ENCODE peak calls at places on chromosomes 4 and X, in four cellular contexts. J, D, F and X are unnamed samples.

GRCh38 chr4:119940557-119940956 is 126.1 kb downstream of the MAD2L1 start:
- DNase-seq in J (no peak), D (no peak), F (no peak), X (no peak)

GRCh38 chr4:118776166-118776954 is 59.6 kb downstream of the SEC24D start:
- DNase-seq in F (peak; percentile 70), J (peak; percentile 76), D (peak; percentile 42), X (no peak)

GRCh38 chr4:102151696-102152095 is 193.6 kb downstream of the SLC39A8 start:
- DNase-seq in J (no peak), D (no peak), F (no peak), X (no peak)

GRCh38 chr4:159280442-159281172 is 177.7 kb downstream of the RAPGEF2 start:
- DNase-seq in J (no peak), D (no peak), F (no peak), X (no peak)

GRCh38 chr4:153143527-153144348 is 60.5 kb upstream of the TRIM2 start:
- DNase-seq in J (peak; percentile 81), D (no peak), F (peak; percentile 65), X (no peak)

GRCh38 chr4:2092653-2093000 is 33.5 kb downstream of the NAT8L start:
- DNase-seq in D (no peak), J (no peak), F (no peak), X (no peak)

GRCh38 chrX:109742722-109743121 is 9.7 kb upstream of the ACSL4 start:
- DNase-seq in D (no peak), J (no peak), F (no peak), X (no peak)

GRCh38 chr4:126698224-126698623 is 934.5 kb upstream of the INTU start:
- DNase-seq in J (no peak), D (no peak), F (no peak), X (no peak)

GRCh38 chr4:56129431-56129861 is 180.7 kb downstream of the CEP135 start:
- DNase-seq in D (peak; percentile 12), J (peak; percentile 49), F (no peak), X (no peak)

GRCh38 chr4:86847576-86847975 is 1.6 kb downstream of the SLC10A6 start:
- DNase-seq in J (no peak), F (no peak), D (no peak), X (no peak)

GRCh38 chr4:127251423-127251822 is 381.3 kb upstream of the INTU start:
- DNase-seq in F (peak; percentile 62), J (peak; percentile 57), D (peak; percentile 13), X (no peak)

GRCh38 chr4:101699441-101700117 is 91.0 kb upstream of the BANK1 start:
- DNase-seq in D (no peak), F (no peak), J (no peak), X (no peak)

GRCh38 chrX:56800801-56801200 is 71.8 kb downstream of the NBDY start:
- DNase-seq in D (peak; percentile 61), F (no peak), J (no peak), X (no peak)

GRCh38 chr4:169922632-169923276 is 103.4 kb downstream of the MFAP3L start:
- DNase-seq in D (no peak), F (no peak), J (peak; percentile 23), X (no peak)

GRCh38 chr4:158250321-158250720 is 40.0 kb downstream of the TMEM144 start:
- DNase-seq in F (no peak), J (no peak), D (no peak), X (no peak)

GRCh38 chr4:83905952-83906351 is 370.0 kb downstream of the GPAT3 start:
- DNase-seq in F (no peak), D (peak; percentile 26), J (no peak), X (no peak)

GRCh38 chr4:53361451-53361850 is 4.4 kb downstream of the SCFD2 start:
- DNase-seq in J (peak; percentile 58), D (no peak), F (peak; percentile 32), X (no peak)

GRCh38 chrX:18877472-18877871 is 106.4 kb downstream of the PHKA2 start:
- DNase-seq in J (no peak), F (no peak), D (no peak), X (no peak)

GRCh38 chrX:110985470-110985869 is 110.5 kb upstream of the PAK3 start:
- DNase-seq in F (no peak), J (no peak), D (no peak), X (no peak)

GRCh38 chrX:135484636-135485289 is 35.7 kb upstream of the INTS6L start:
- DNase-seq in F (peak; percentile 57), J (peak; percentile 55), D (peak; percentile 37), X (no peak)

GRCh38 chr4:93448691-93449293 is 379.8 kb upstream of the ATOH1 start:
- DNase-seq in J (no peak), F (no peak), D (no peak), X (no peak)

GRCh38 chrX:63350551-63350950 is 581 bp downstream of the SPIN4 start:
- DNase-seq in D (peak; percentile 13), J (peak; percentile 22), F (no peak), X (no peak)

GRCh38 chr4:152690706-152691651 is 11.2 kb upstream of the TMEM154 start:
- DNase-seq in F (no peak), D (no peak), J (peak; percentile 49), X (no peak)

GRCh38 chr4:70721747-70722146 is at the start of gene RUFY3:
- DNase-seq in D (no peak), F (peak; percentile 98), J (peak; percentile 97), X (no peak)

GRCh38 chrX:69109706-69110635 is 55.3 kb downstream of the PJA1 start:
- DNase-seq in D (no peak), J (peak; percentile 59), F (peak; percentile 73), X (peak; percentile 71)

GRCh38 chr4:68499021-68499420 is 51.8 kb downstream of the TMPRSS11E start:
- DNase-seq in F (no peak), J (no peak), D (no peak), X (no peak)

GRCh38 chrX:126967225-126967624 is 147.7 kb downstream of the PRR32 start:
- DNase-seq in F (no peak), J (no peak), D (no peak), X (no peak)

GRCh38 chr4:38177035-38177791 is 217.0 kb downstream of the PTTG2 start:
- DNase-seq in F (peak; percentile 44), D (peak; percentile 91), J (peak; percentile 46), X (no peak)

GRCh38 chrX:78618987-78619386 is 40.1 kb downstream of the RTL3 start:
- DNase-seq in J (no peak), D (no peak), F (no peak), X (no peak)

GRCh38 chr4:148962539-148963290 is 520.5 kb upstream of the NR3C2 start:
- DNase-seq in J (peak; percentile 70), D (no peak), F (peak; percentile 73), X (no peak)

GRCh38 chrX:155094468-155095061 is 23.3 kb downstream of the BRCC3 start:
- DNase-seq in J (peak; percentile 10), D (peak; percentile 40), F (peak; percentile 21), X (no peak)

GRCh38 chrX:103792916-103793540 is 16.4 kb downstream of the PLP1 start:
- DNase-seq in J (peak; percentile 77), F (peak; percentile 80), D (no peak), X (no peak)
- H3K4me3 ChIP-seq in J (peak overlapping the region; percentile 52), F (peak overlapping the region; percentile 26), D (no peak overlapping the region), X (peak overlapping the region; percentile 2)

GRCh38 chr4:165208322-165208652 is 926 bp downstream of the KLHL2 start:
- DNase-seq in F (no peak), J (no peak), D (no peak), X (no peak)

GRCh38 chr4:165208741-165209388 is 1.5 kb downstream of the KLHL2 start:
- DNase-seq in D (no peak), J (peak; percentile 55), F (no peak), X (no peak)

GRCh38 chr4:165210566-165210965 is 3.2 kb downstream of the KLHL2 start:
- DNase-seq in J (no peak), D (no peak), F (no peak), X (no peak)

GRCh38 chr4:165207431-165208321 is at the start of gene KLHL2:
- DNase-seq in J (peak; percentile 79), D (peak; percentile 82), F (peak; percentile 74), X (no peak)

DNA sequence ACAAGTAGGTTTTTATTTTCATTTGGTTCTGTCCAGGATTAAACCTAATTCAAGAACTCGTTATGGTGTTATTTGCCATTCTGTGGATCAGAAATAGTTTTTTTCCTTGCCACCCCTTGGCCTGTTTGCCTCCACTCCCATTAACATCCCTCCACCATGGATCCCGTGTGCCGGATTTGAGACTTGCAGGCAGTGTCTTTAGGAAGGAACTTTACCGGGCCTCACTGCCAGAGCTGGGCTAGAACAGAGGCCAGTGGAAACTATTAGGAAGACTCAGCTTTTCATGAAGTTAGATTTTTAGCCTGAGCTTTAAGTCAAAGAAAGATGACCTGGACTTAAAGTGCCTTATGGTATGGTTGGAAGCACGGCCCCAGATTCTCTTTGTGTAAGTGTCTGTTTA is 2.4 kb downstream of the KLHL2 start:
- DNase-seq in J (no peak), D (no peak), F (no peak), X (no peak)
- H3K4me1 ChIP-seq in J (peaks cover 2% of the 10 kb centered on the region), D (peaks cover 19% of the 10 kb centered on the region), F (peaks cover 4% of the 10 kb centered on the region), X (peaks cover 48% of the 10 kb centered on the region)

DNA sequence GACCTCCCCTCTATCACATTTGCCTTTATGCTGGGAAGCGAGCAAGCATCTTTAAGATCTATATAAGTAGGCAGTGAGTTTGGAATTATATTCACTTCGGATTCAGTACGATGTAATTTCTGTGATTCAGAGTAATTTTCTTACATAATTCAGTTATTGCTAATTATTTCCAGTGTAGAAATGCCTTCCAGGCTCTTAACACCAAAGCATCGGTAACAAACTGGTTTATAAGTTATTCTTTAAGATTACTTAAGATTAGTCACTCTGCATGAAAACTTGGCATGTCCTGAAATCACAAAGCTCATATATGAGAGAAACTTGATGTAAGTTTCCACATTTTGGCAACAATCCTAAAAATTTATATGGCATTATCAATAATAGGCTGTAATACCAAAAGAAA is 120.8 kb downstream of the ADAMTS3 start:
- DNase-seq in J (no peak), D (no peak), F (no peak), X (no peak)
- H3K9ac ChIP-seq in J (no peak overlapping the region), D (no peak overlapping the region), F (no peak overlapping the region), X (no peak overlapping the region)

GRCh38 chr4:99653921-99654890 is 3.4 kb downstream of the C4orf54 start:
- DNase-seq in J (no peak), F (no peak), D (no peak), X (no peak)
- H3K4me3 ChIP-seq in J (no peak overlapping the region), F (no peak overlapping the region), D (no peak overlapping the region), X (no peak overlapping the region)

GRCh38 chr4:122894802-122895201 is 27.6 kb downstream of the NUDT6 start:
- DNase-seq in D (no peak), F (no peak), J (peak; percentile 39), X (no peak)

GRCh38 chr4:122898370-122899150 is 23.8 kb downstream of the NUDT6 start:
- DNase-seq in D (no peak), J (peak; percentile 96), F (peak; percentile 92), X (peak; percentile 25)

GRCh38 chr4:122895336-122895995 is 26.9 kb downstream of the NUDT6 start:
- DNase-seq in J (peak; percentile 28), F (no peak), D (no peak), X (no peak)

GRCh38 chr4:122899682-122900081 is 22.7 kb downstream of the NUDT6 start:
- DNase-seq in F (no peak), J (no peak), D (no peak), X (no peak)

GRCh38 chr4:122896270-122896669 is 26.1 kb downstream of the NUDT6 start:
- DNase-seq in F (no peak), D (no peak), J (no peak), X (no peak)
- H3K4me1 ChIP-seq in F (peaks cover 16% of the 10 kb centered on the region), D (no peaks in the 10 kb centered on the region), J (peaks cover 3% of the 10 kb centered on the region), X (peaks cover 16% of the 10 kb centered on the region)